ENCODE peak calls at places on chromosome 21, in six cellular contexts. One of them, this sample, is unnamed.

GRCh38 chr21:34669149-34669879 is 520 bp downstream of the CLIC6 start:
- DNase-seq in SHP77: no peak
- DNase-seq in MM.1S: no peak
- DNase-seq in COR-L47: no peak
- DNase-seq in A172: no peak
- DNase-seq in stimulated activated CD4-positive, alpha-beta T cell treated with anti-CD3 and anti-CD28 coated beads, Interleukin-15, amount 100 ng/mL, for 1 hour: no peak
- DNase-seq in this sample: no peak

GRCh38 chr21:31634993-31635392 is 24.5 kb upstream of the SOD1 start:
- DNase-seq in SHP77: no peak
- DNase-seq in MM.1S: no peak
- DNase-seq in COR-L47: no peak
- DNase-seq in A172: no peak
- DNase-seq in stimulated activated CD4-positive, alpha-beta T cell treated with anti-CD3 and anti-CD28 coated beads, Interleukin-15, amount 100 ng/mL, for 1 hour: no peak
- DNase-seq in this sample: no peak

GRCh38 chr21:37749132-37749531 is 167.1 kb downstream of the KCNJ6 start:
- DNase-seq in SHP77: no peak
- DNase-seq in MM.1S: no peak
- DNase-seq in COR-L47: no peak
- DNase-seq in A172: no peak
- DNase-seq in stimulated activated CD4-positive, alpha-beta T cell treated with anti-CD3 and anti-CD28 coated beads, Interleukin-15, amount 100 ng/mL, for 1 hour: no peak
- DNase-seq in this sample: no peak

GRCh38 chr21:30646904-30647303 is 4.2 kb downstream of the KRTAP20-3 start:
- DNase-seq in SHP77: no peak
- DNase-seq in MM.1S: no peak
- DNase-seq in COR-L47: no peak
- DNase-seq in A172: no peak
- DNase-seq in stimulated activated CD4-positive, alpha-beta T cell treated with anti-CD3 and anti-CD28 coated beads, Interleukin-15, amount 100 ng/mL, for 1 hour: no peak
- DNase-seq in this sample: no peak

GRCh38 chr21:36127977-36128376 is 6.9 kb upstream of the CBR3 start:
- DNase-seq in SHP77: no peak
- DNase-seq in MM.1S: no peak
- DNase-seq in COR-L47: no peak
- DNase-seq in A172: no peak
- DNase-seq in stimulated activated CD4-positive, alpha-beta T cell treated with anti-CD3 and anti-CD28 coated beads, Interleukin-15, amount 100 ng/mL, for 1 hour: no peak
- DNase-seq in this sample: no peak

GRCh38 chr21:36347962-36348328 is 27.9 kb downstream of the MORC3 start:
- DNase-seq in SHP77: no peak
- DNase-seq in MM.1S: no peak
- DNase-seq in COR-L47: no peak
- DNase-seq in A172: peak
- DNase-seq in stimulated activated CD4-positive, alpha-beta T cell treated with anti-CD3 and anti-CD28 coated beads, Interleukin-15, amount 100 ng/mL, for 1 hour: no peak
- DNase-seq in this sample: no peak

GRCh38 chr21:42221581-42222345 is 2.8 kb downstream of the ABCG1 start:
- DNase-seq in SHP77: no peak
- DNase-seq in MM.1S: no peak
- DNase-seq in COR-L47: no peak
- DNase-seq in A172: no peak
- DNase-seq in stimulated activated CD4-positive, alpha-beta T cell treated with anti-CD3 and anti-CD28 coated beads, Interleukin-15, amount 100 ng/mL, for 1 hour: no peak
- DNase-seq in this sample: no peak

GRCh38 chr21:45524756-45525152 is 17.5 kb downstream of the SLC19A1 start:
- DNase-seq in SHP77: no peak
- DNase-seq in MM.1S: no peak
- DNase-seq in COR-L47: no peak
- DNase-seq in A172: no peak
- DNase-seq in stimulated activated CD4-positive, alpha-beta T cell treated with anti-CD3 and anti-CD28 coated beads, Interleukin-15, amount 100 ng/mL, for 1 hour: no peak
- DNase-seq in this sample: no peak

GRCh38 chr21:46457801-46458314 is 833 bp upstream of the DIP2A start:
- DNase-seq in SHP77: peak
- DNase-seq in MM.1S: peak
- DNase-seq in COR-L47: no peak
- DNase-seq in A172: peak
- DNase-seq in stimulated activated CD4-positive, alpha-beta T cell treated with anti-CD3 and anti-CD28 coated beads, Interleukin-15, amount 100 ng/mL, for 1 hour: peak
- DNase-seq in this sample: no peak

GRCh38 chr21:16117331-16117730 is 387.5 kb downstream of the USP25 start:
- DNase-seq in SHP77: no peak
- DNase-seq in MM.1S: no peak
- DNase-seq in COR-L47: no peak
- DNase-seq in A172: no peak
- DNase-seq in stimulated activated CD4-positive, alpha-beta T cell treated with anti-CD3 and anti-CD28 coated beads, Interleukin-15, amount 100 ng/mL, for 1 hour: no peak
- DNase-seq in this sample: no peak

GRCh38 chr21:37575536-37576083 is 209.0 kb downstream of the DYRK1A start:
- DNase-seq in SHP77: no peak
- DNase-seq in MM.1S: no peak
- DNase-seq in COR-L47: no peak
- DNase-seq in A172: no peak
- DNase-seq in stimulated activated CD4-positive, alpha-beta T cell treated with anti-CD3 and anti-CD28 coated beads, Interleukin-15, amount 100 ng/mL, for 1 hour: no peak
- DNase-seq in this sample: no peak

GRCh38 chr21:26170471-26171309 is at the start of gene APP:
- DNase-seq in SHP77: peak
- DNase-seq in MM.1S: peak
- DNase-seq in COR-L47: peak
- DNase-seq in A172: peak
- DNase-seq in stimulated activated CD4-positive, alpha-beta T cell treated with anti-CD3 and anti-CD28 coated beads, Interleukin-15, amount 100 ng/mL, for 1 hour: peak
- DNase-seq in this sample: peak

GRCh38 chr21:41777934-41778815 is 11.3 kb upstream of the RIPK4 start:
- DNase-seq in SHP77: peak
- DNase-seq in MM.1S: no peak
- DNase-seq in COR-L47: peak
- DNase-seq in A172: peak
- DNase-seq in stimulated activated CD4-positive, alpha-beta T cell treated with anti-CD3 and anti-CD28 coated beads, Interleukin-15, amount 100 ng/mL, for 1 hour: no peak
- DNase-seq in this sample: peak

GRCh38 chr21:25240974-25241373 is 366.3 kb downstream of the MRPL39 start:
- DNase-seq in SHP77: no peak
- DNase-seq in MM.1S: no peak
- DNase-seq in COR-L47: no peak
- DNase-seq in A172: no peak
- DNase-seq in stimulated activated CD4-positive, alpha-beta T cell treated with anti-CD3 and anti-CD28 coated beads, Interleukin-15, amount 100 ng/mL, for 1 hour: no peak
- DNase-seq in this sample: no peak

GRCh38 chr21:44496900-44497550 is 41.7 kb downstream of the LRRC3 start:
- DNase-seq in SHP77: no peak
- DNase-seq in MM.1S: no peak
- DNase-seq in COR-L47: peak
- DNase-seq in A172: no peak
- DNase-seq in stimulated activated CD4-positive, alpha-beta T cell treated with anti-CD3 and anti-CD28 coated beads, Interleukin-15, amount 100 ng/mL, for 1 hour: no peak
- DNase-seq in this sample: no peak

GRCh38 chr21:45525910-45526306 is 16.3 kb downstream of the SLC19A1 start:
- DNase-seq in SHP77: no peak
- DNase-seq in MM.1S: no peak
- DNase-seq in COR-L47: no peak
- DNase-seq in A172: no peak
- DNase-seq in stimulated activated CD4-positive, alpha-beta T cell treated with anti-CD3 and anti-CD28 coated beads, Interleukin-15, amount 100 ng/mL, for 1 hour: no peak
- DNase-seq in this sample: no peak

GRCh38 chr21:36265431-36265830 is 54.6 kb upstream of the MORC3 start:
- DNase-seq in SHP77: no peak
- DNase-seq in MM.1S: no peak
- DNase-seq in COR-L47: no peak
- DNase-seq in A172: no peak
- DNase-seq in stimulated activated CD4-positive, alpha-beta T cell treated with anti-CD3 and anti-CD28 coated beads, Interleukin-15, amount 100 ng/mL, for 1 hour: no peak
- DNase-seq in this sample: no peak

GRCh38 chr21:46096997-46097825 is 701 bp upstream of the COL6A2 start:
- DNase-seq in SHP77: no peak
- DNase-seq in MM.1S: no peak
- DNase-seq in COR-L47: no peak
- DNase-seq in A172: no peak
- DNase-seq in stimulated activated CD4-positive, alpha-beta T cell treated with anti-CD3 and anti-CD28 coated beads, Interleukin-15, amount 100 ng/mL, for 1 hour: no peak
- DNase-seq in this sample: no peak

GRCh38 chr21:45410151-45410864 is 5.3 kb downstream of the COL18A1 start:
- DNase-seq in SHP77: no peak
- DNase-seq in MM.1S: no peak
- DNase-seq in COR-L47: no peak
- DNase-seq in A172: no peak
- DNase-seq in stimulated activated CD4-positive, alpha-beta T cell treated with anti-CD3 and anti-CD28 coated beads, Interleukin-15, amount 100 ng/mL, for 1 hour: no peak
- DNase-seq in this sample: no peak

GRCh38 chr21:43800124-43800523 is 10.7 kb downstream of the RRP1 start:
- DNase-seq in SHP77: no peak
- DNase-seq in MM.1S: no peak
- DNase-seq in COR-L47: no peak
- DNase-seq in A172: no peak
- DNase-seq in stimulated activated CD4-positive, alpha-beta T cell treated with anti-CD3 and anti-CD28 coated beads, Interleukin-15, amount 100 ng/mL, for 1 hour: no peak
- DNase-seq in this sample: no peak

GRCh38 chr21:39610705-39611104 is 2.0 kb upstream of the B3GALT5 start:
- DNase-seq in SHP77: no peak
- DNase-seq in MM.1S: no peak
- DNase-seq in COR-L47: no peak
- DNase-seq in A172: peak
- DNase-seq in stimulated activated CD4-positive, alpha-beta T cell treated with anti-CD3 and anti-CD28 coated beads, Interleukin-15, amount 100 ng/mL, for 1 hour: no peak
- DNase-seq in this sample: no peak

GRCh38 chr21:33643658-33644311 is 1.5 kb downstream of the ITSN1 start:
- DNase-seq in SHP77: no peak
- DNase-seq in MM.1S: no peak
- DNase-seq in COR-L47: no peak
- DNase-seq in A172: peak
- DNase-seq in stimulated activated CD4-positive, alpha-beta T cell treated with anti-CD3 and anti-CD28 coated beads, Interleukin-15, amount 100 ng/mL, for 1 hour: no peak
- DNase-seq in this sample: no peak

GRCh38 chr21:26055010-26055409 is 115.6 kb downstream of the APP start:
- DNase-seq in SHP77: no peak
- DNase-seq in MM.1S: no peak
- DNase-seq in COR-L47: no peak
- DNase-seq in A172: no peak
- DNase-seq in stimulated activated CD4-positive, alpha-beta T cell treated with anti-CD3 and anti-CD28 coated beads, Interleukin-15, amount 100 ng/mL, for 1 hour: no peak
- DNase-seq in this sample: no peak

GRCh38 chr21:38816400-38816973 is 10.8 kb downstream of the ETS2 start:
- DNase-seq in SHP77: no peak
- DNase-seq in MM.1S: no peak
- DNase-seq in COR-L47: no peak
- DNase-seq in A172: no peak
- DNase-seq in stimulated activated CD4-positive, alpha-beta T cell treated with anti-CD3 and anti-CD28 coated beads, Interleukin-15, amount 100 ng/mL, for 1 hour: no peak
- DNase-seq in this sample: no peak

GRCh38 chr21:22758478-22758877 is 1760.3 kb downstream of the NCAM2 start:
- DNase-seq in SHP77: no peak
- DNase-seq in MM.1S: no peak
- DNase-seq in COR-L47: no peak
- DNase-seq in A172: peak
- DNase-seq in stimulated activated CD4-positive, alpha-beta T cell treated with anti-CD3 and anti-CD28 coated beads, Interleukin-15, amount 100 ng/mL, for 1 hour: no peak
- DNase-seq in this sample: no peak